ENCODE peak calls at places on chromosomes 12 and 14, in eight cellular contexts. U is CD8-positive, alpha-beta T cell; H is A549; T is cardiac muscle cell; R is mammary epithelial cell; K is astrocyte of the cerebellum; D is OCI-LY7; F is stomach. A is an unnamed sample.

GRCh38 chr14:78448483-78449094 is 278.4 kb downstream of the NRXN3 start:
- DNase-seq in T (peak), K (no peak), D (peak), H (peak), R (peak), F (peak), U (peak), A (peak)

GRCh38 chr12:32367381-32367780 is 32.0 kb upstream of the FGD4 start:
- DNase-seq in K (no peak), R (no peak), U (no peak), H (no peak), F (no peak), D (no peak), T (no peak), A (no peak)

GRCh38 chr12:40158592-40159111 is 52.8 kb upstream of the SLC2A13 start:
- DNase-seq in R (peak), D (no peak), F (no peak), U (no peak), H (no peak), T (peak), K (no peak), A (no peak)

GRCh38 chr12:130357241-130357640 is 19.6 kb downstream of the PIWIL1 start:
- DNase-seq in F (no peak), D (no peak), K (no peak), T (no peak), R (no peak), U (no peak), H (no peak), A (no peak)

GRCh38 chr14:105146181-105146975 is 22.2 kb downstream of the JAG2 start:
- DNase-seq in U (no peak), R (no peak), T (no peak), D (no peak), K (no peak), H (no peak), F (no peak), A (peak)

GRCh38 chr14:28061006-28061405 is 705.6 kb upstream of the FOXG1 start:
- DNase-seq in U (no peak), D (no peak), H (no peak), R (no peak), T (no peak), K (no peak), F (no peak), A (no peak)

GRCh38 chr12:43882578-43883178 is 46.8 kb downstream of the TMEM117 start:
- DNase-seq in U (peak), H (peak), F (no peak), D (peak), K (peak), R (peak), T (peak), A (no peak)

GRCh38 chr14:43894534-43894933 is 612.5 kb downstream of the FSCB start:
- DNase-seq in D (peak), R (no peak), F (no peak), K (no peak), H (no peak), T (peak), U (no peak), A (no peak)

GRCh38 chr12:66354291-66354690 is 52.0 kb downstream of the HELB start:
- DNase-seq in F (no peak), R (no peak), T (no peak), H (no peak), U (no peak), D (no peak), K (peak), A (no peak)

GRCh38 chr14:69464829-69465228 is 19.7 kb upstream of the PLEKHD1 start:
- DNase-seq in U (no peak), R (no peak), F (no peak), D (no peak), H (no peak), K (peak), T (peak), A (no peak)

GRCh38 chr12:102343361-102344121 is 136.8 kb downstream of the IGF1 start:
- DNase-seq in H (peak), T (peak), U (no peak), F (no peak), R (peak), D (no peak), K (no peak), A (no peak)

GRCh38 chr14:65034021-65034420 is 47.3 kb downstream of the FNTB start:
- DNase-seq in F (no peak), D (no peak), T (no peak), K (no peak), U (no peak), H (no peak), R (no peak), A (no peak)

GRCh38 chr12:54631988-54632728 is 2.5 kb downstream of the LACRT start:
- DNase-seq in F (peak), D (no peak), T (no peak), U (no peak), R (no peak), H (no peak), K (no peak), A (no peak)

GRCh38 chr12:114369088-114369487 is 36.9 kb downstream of the TBX5 start:
- DNase-seq in R (no peak), K (no peak), T (peak), D (no peak), F (no peak), U (no peak), H (no peak), A (no peak)

GRCh38 chr12:8642775-8643174 is 19.9 kb downstream of the MFAP5 start:
- DNase-seq in F (no peak), D (no peak), R (no peak), T (no peak), K (no peak), U (no peak), H (no peak), A (no peak)

GRCh38 chr14:59055439-59056045 is 132.9 kb upstream of the DAAM1 start:
- DNase-seq in K (peak), H (peak), T (peak), R (peak), U (no peak), F (peak), D (peak), A (no peak)

GRCh38 chr14:31442284-31442683 is 15.0 kb downstream of the DTD2 start:
- DNase-seq in F (no peak), U (no peak), H (no peak), T (no peak), K (no peak), R (no peak), D (no peak), A (no peak)

GRCh38 chr14:100222219-100223093 is 16.5 kb upstream of the YY1 start:
- DNase-seq in T (no peak), R (no peak), H (no peak), F (no peak), D (no peak), K (no peak), U (no peak), A (no peak)

GRCh38 chr14:69543341-69544249 is 31.1 kb downstream of the CCDC177 start:
- DNase-seq in U (peak), K (peak), H (peak), T (peak), D (peak), F (peak), R (peak), A (no peak)

GRCh38 chr12:24172031-24172772 is 222.7 kb upstream of the SOX5 start:
- DNase-seq in H (no peak), U (no peak), D (no peak), K (no peak), F (no peak), T (no peak), R (no peak), A (no peak)

GRCh38 chr14:96497087-96497486 is 5.1 kb upstream of the PAPOLA start:
- DNase-seq in H (no peak), U (no peak), R (peak), F (no peak), K (no peak), T (no peak), D (no peak), A (no peak)

GRCh38 chr12:131687346-131688125 is 23.4 kb upstream of the SFSWAP start:
- DNase-seq in F (no peak), K (no peak), D (no peak), R (no peak), U (no peak), H (no peak), T (no peak), A (no peak)

GRCh38 chr14:94770251-94770749 is 387 bp upstream of the GSC start:
- DNase-seq in K (no peak), R (no peak), D (no peak), H (no peak), T (no peak), U (no peak), F (no peak), A (no peak)

GRCh38 chr12:51222461-51222860 is 4.6 kb upstream of the POU6F1 start:
- DNase-seq in F (no peak), U (no peak), D (no peak), T (peak), H (no peak), K (no peak), R (no peak), A (no peak)

GRCh38 chr12:105332925-105333324 is 2.4 kb downstream of the C12orf75 start:
- DNase-seq in T (no peak), H (no peak), F (no peak), U (no peak), D (no peak), R (no peak), K (no peak), A (no peak)

GRCh38 chr12:118064608-118065007 is 3.6 kb upstream of the WSB2 start:
- DNase-seq in U (no peak), H (no peak), D (peak), K (no peak), F (no peak), R (no peak), T (no peak), A (no peak)

DNA sequence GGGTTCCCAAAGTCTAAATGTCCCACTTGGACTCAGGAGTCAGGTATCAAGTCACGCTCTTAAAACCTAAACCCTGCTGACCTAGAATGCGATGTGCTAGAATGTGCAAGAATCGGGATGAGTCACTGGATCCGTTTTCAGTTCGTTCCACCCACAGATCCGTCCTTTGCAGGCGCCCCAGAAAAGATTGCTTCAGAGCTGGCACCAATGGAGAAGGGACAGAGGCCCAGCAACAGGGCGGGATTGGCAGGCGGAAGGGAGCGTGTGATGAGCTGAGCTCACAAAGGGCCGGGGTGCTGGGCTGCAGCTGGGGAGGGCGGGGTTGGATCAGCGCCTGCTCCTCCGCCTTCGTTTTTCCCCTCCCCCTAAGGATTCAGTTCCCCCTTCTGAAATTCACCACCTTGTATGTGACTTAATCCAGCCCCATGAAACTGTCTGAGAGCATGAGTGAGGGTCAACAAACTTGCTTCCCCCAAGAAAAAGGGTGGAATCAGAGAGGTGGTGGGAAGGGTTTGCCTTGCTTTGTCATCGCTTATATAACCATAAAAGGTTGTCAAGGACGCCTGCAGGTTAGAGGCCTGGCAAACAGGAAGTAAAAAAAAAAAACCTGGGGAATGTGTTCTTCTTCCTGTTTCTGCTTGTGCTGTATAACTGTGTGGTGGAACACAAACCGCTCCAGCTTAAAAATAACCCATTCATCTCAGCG is 2.8 kb upstream of the UBC start:
- DNase-seq in T (peak), U (peak), F (peak), R (peak), K (peak), H (peak), D (peak), A (peak)
- H3K4me3 ChIP-seq in T (peak), U (peak), F (peak), R (peak), K (peak), H (peak), D (peak), A (peak)

GRCh38 chr14:24952851-24953666 is 96.9 kb downstream of the STXBP6 start:
- DNase-seq in R (no peak), H (no peak), T (no peak), F (no peak), K (no peak), D (no peak), U (no peak), A (no peak)
- TF ChIP-seq CTCF in R (no peak), H (no peak), T (no peak), F (no peak), K (no peak), D (no peak), U (no peak), A (no peak)

GRCh38 chr12:69278814-69279782 is 39.7 kb downstream of the CPSF6 start:
- DNase-seq in K (no peak), F (no peak), T (no peak), H (no peak), U (no peak), R (no peak), D (no peak), A (no peak)

GRCh38 chr12:69287556-69287955 is 48.2 kb downstream of the CPSF6 start:
- DNase-seq in H (no peak), U (no peak), F (no peak), T (no peak), K (no peak), D (no peak), R (no peak), A (no peak)

DNA sequence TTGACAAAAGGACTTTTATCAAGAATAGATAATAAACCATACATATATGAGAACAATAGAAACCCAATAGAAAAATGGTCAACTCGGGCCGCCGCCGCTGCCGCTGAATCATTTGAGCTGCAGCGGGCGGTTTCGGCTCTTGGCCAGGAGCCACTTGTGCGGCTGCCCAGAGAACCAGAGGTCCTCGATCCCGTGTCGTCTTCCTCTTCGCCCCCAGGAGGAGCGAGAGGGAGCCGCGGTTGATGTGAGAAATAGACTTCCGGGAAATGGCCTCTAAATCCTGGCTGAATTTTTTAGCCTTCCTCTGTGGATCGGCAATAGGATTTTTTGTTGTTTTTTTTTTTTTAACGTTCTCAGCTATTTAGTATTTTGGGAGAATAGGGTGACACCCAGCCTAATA is 44.8 kb downstream of the CPSF6 start:
- DNase-seq in R (peak), H (peak), D (no peak), T (peak), U (peak), K (peak), F (peak), A (peak)
- H3K4me3 ChIP-seq in R (no peak), H (peak), D (no peak), T (no peak), U (peak), K (peak), F (peak), A (peak)

DNA sequence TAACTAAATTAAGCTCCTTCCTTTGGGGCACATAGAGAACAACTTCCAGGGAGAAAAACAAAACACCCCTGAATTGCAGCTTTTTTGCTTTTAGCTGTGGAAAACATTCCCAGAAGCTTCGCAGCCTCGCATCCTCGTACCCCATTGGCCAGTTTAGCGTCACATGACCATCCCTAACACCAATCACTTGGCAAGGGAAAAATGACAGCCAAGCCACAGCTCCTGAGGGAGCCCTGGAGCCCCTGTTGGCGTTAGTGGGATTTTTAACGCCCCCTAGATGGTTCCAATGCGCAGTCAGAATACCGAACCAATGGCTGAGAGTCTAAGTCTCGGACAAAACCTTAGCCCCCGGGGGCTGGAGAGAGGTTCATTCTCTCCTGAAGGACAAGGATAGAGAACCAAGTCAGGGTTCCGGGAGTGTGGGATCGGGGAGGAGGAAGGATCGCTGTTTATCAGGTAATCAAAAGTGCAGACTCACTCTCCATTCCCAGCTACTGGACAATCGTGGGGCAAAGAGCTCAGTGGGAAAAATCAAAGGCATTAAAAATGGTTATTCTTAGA is 135.6 kb upstream of the HIF1A start:
- DNase-seq in D (no peak), F (no peak), K (no peak), T (no peak), R (no peak), H (peak), U (no peak), A (peak)
- TF ChIP-seq CTCF in D (no peak), F (no peak), K (no peak), T (no peak), R (no peak), H (peak), U (no peak), A (no peak)

GRCh38 chr14:54483848-54484247 is 4.9 kb downstream of the GMFB start:
- DNase-seq in H (no peak), U (no peak), T (peak), F (no peak), D (no peak), R (no peak), K (no peak), A (no peak)
- H3K4me3 ChIP-seq in H (no peak), U (no peak), T (no peak), F (no peak), D (peak), R (no peak), K (no peak), A (no peak)